ENCODE peak calls at places on chromosomes 3 and 15, in seven cellular contexts. One of them, this sample, is unnamed.

GRCh38 chr3:37032961-37033360 is 39.6 kb downstream of the MLH1 start:
- DNase-seq in aorta: peak; percentile 78
- DNase-seq in CD4-positive, CD25-positive, alpha-beta regulatory T cell: no peak
- DNase-seq in GM23248: no peak
- DNase-seq in transverse colon: no peak
- DNase-seq in tibial artery: peak; percentile 73
- DNase-seq in thyroid gland: no peak
- DNase-seq in this sample: no peak

GRCh38 chr3:67601385-67601784 is 53.0 kb downstream of the SUCLG2 start:
- DNase-seq in aorta: no peak
- DNase-seq in CD4-positive, CD25-positive, alpha-beta regulatory T cell: no peak
- DNase-seq in GM23248: no peak
- DNase-seq in transverse colon: no peak
- DNase-seq in tibial artery: no peak
- DNase-seq in thyroid gland: no peak
- DNase-seq in this sample: no peak

GRCh38 chr15:52718551-52718950 is 39.4 kb upstream of the ATOSA start:
- DNase-seq in aorta: no peak
- DNase-seq in CD4-positive, CD25-positive, alpha-beta regulatory T cell: no peak
- DNase-seq in GM23248: no peak
- DNase-seq in transverse colon: no peak
- DNase-seq in tibial artery: no peak
- DNase-seq in thyroid gland: no peak
- DNase-seq in this sample: no peak

GRCh38 chr3:9797196-9797945 is 4.5 kb downstream of the ARPC4 start:
- DNase-seq in aorta: peak; percentile 54
- DNase-seq in CD4-positive, CD25-positive, alpha-beta regulatory T cell: no peak
- DNase-seq in GM23248: no peak
- DNase-seq in transverse colon: no peak
- DNase-seq in tibial artery: no peak
- DNase-seq in thyroid gland: no peak
- DNase-seq in this sample: no peak

GRCh38 chr3:178415384-178415783 is 120.9 kb upstream of the KCNMB2 start:
- DNase-seq in aorta: no peak
- DNase-seq in CD4-positive, CD25-positive, alpha-beta regulatory T cell: no peak
- DNase-seq in GM23248: no peak
- DNase-seq in transverse colon: no peak
- DNase-seq in tibial artery: no peak
- DNase-seq in thyroid gland: no peak
- DNase-seq in this sample: no peak

GRCh38 chr15:77671274-77672056 is 38.8 kb upstream of the LINGO1 start:
- DNase-seq in aorta: no peak
- DNase-seq in CD4-positive, CD25-positive, alpha-beta regulatory T cell: no peak
- DNase-seq in GM23248: no peak
- DNase-seq in transverse colon: no peak
- DNase-seq in tibial artery: no peak
- DNase-seq in thyroid gland: no peak
- DNase-seq in this sample: no peak

GRCh38 chr3:33074217-33075067 is 22.5 kb downstream of the GLB1 start:
- DNase-seq in aorta: no peak
- DNase-seq in CD4-positive, CD25-positive, alpha-beta regulatory T cell: peak; percentile 71
- DNase-seq in GM23248: peak; percentile 81
- DNase-seq in transverse colon: peak; percentile 48
- DNase-seq in tibial artery: no peak
- DNase-seq in thyroid gland: peak; percentile 66
- DNase-seq in this sample: peak; percentile 45

GRCh38 chr15:20358066-20358780 is 183.4 kb downstream of the GOLGA6L6 start:
- DNase-seq in aorta: peak; percentile 83
- DNase-seq in CD4-positive, CD25-positive, alpha-beta regulatory T cell: no peak
- DNase-seq in GM23248: no peak
- DNase-seq in transverse colon: no peak
- DNase-seq in tibial artery: peak; percentile 69
- DNase-seq in thyroid gland: no peak
- DNase-seq in this sample: no peak

GRCh38 chr3:173743111-173743510 is 345.6 kb downstream of the NLGN1 start:
- DNase-seq in aorta: no peak
- DNase-seq in CD4-positive, CD25-positive, alpha-beta regulatory T cell: no peak
- DNase-seq in GM23248: peak; percentile 53
- DNase-seq in transverse colon: no peak
- DNase-seq in tibial artery: no peak
- DNase-seq in thyroid gland: no peak
- DNase-seq in this sample: no peak

GRCh38 chr15:72855791-72856190 is 72.2 kb upstream of the ADPGK start:
- DNase-seq in aorta: no peak
- DNase-seq in CD4-positive, CD25-positive, alpha-beta regulatory T cell: no peak
- DNase-seq in GM23248: no peak
- DNase-seq in transverse colon: no peak
- DNase-seq in tibial artery: no peak
- DNase-seq in thyroid gland: no peak
- DNase-seq in this sample: no peak
- H3K27ac ChIP-seq in aorta: no peak overlapping the region
- H3K27ac ChIP-seq in CD4-positive, CD25-positive, alpha-beta regulatory T cell: no peak overlapping the region
- H3K27ac ChIP-seq in GM23248: no peak overlapping the region
- H3K27ac ChIP-seq in transverse colon: no peak overlapping the region
- H3K27ac ChIP-seq in tibial artery: no peak overlapping the region
- H3K27ac ChIP-seq in thyroid gland: no peak overlapping the region
- H3K27ac ChIP-seq in this sample: no peak overlapping the region

DNA sequence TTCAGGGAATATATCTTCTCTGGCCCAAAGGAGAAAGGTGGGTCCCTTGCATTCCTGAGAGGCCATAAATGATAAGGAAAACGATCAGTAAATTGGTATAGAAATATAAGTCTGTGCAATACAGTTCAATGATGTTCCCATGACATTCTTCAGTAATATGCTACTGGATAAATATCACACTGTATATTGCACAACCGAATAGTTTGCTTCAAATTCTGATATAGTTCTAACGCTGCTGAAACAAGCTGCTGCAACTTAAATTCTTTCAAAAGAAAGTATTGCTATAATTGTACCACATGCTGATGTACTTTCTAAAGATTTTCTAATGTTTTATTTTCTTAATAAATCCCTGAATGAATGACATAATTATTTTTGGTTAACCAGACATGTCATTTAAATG is 44.7 kb downstream of the FGF7 start:
- DNase-seq in aorta: no peak
- DNase-seq in CD4-positive, CD25-positive, alpha-beta regulatory T cell: no peak
- DNase-seq in GM23248: peak; percentile 43
- DNase-seq in transverse colon: no peak
- DNase-seq in tibial artery: no peak
- DNase-seq in thyroid gland: no peak
- DNase-seq in this sample: no peak
- H3K27ac ChIP-seq in aorta: no peak overlapping the region
- H3K27ac ChIP-seq in CD4-positive, CD25-positive, alpha-beta regulatory T cell: no peak overlapping the region
- H3K27ac ChIP-seq in GM23248: peak overlapping the region; percentile 69
- H3K27ac ChIP-seq in transverse colon: no peak overlapping the region
- H3K27ac ChIP-seq in tibial artery: no peak overlapping the region
- H3K27ac ChIP-seq in thyroid gland: peak overlapping the region; percentile 34
- H3K27ac ChIP-seq in this sample: no peak overlapping the region

GRCh38 chr3:4770561-4770960 is 208.7 kb upstream of the BHLHE40 start:
- DNase-seq in aorta: no peak
- DNase-seq in CD4-positive, CD25-positive, alpha-beta regulatory T cell: no peak
- DNase-seq in GM23248: no peak
- DNase-seq in transverse colon: no peak
- DNase-seq in tibial artery: no peak
- DNase-seq in thyroid gland: no peak
- DNase-seq in this sample: no peak
- H3K27ac ChIP-seq in aorta: no peak overlapping the region
- H3K27ac ChIP-seq in CD4-positive, CD25-positive, alpha-beta regulatory T cell: no peak overlapping the region
- H3K27ac ChIP-seq in GM23248: no peak overlapping the region
- H3K27ac ChIP-seq in transverse colon: peak overlapping the region; percentile 88
- H3K27ac ChIP-seq in tibial artery: peak overlapping the region; percentile 69
- H3K27ac ChIP-seq in thyroid gland: no peak overlapping the region
- H3K27ac ChIP-seq in this sample: peak overlapping the region; percentile 85

DNA sequence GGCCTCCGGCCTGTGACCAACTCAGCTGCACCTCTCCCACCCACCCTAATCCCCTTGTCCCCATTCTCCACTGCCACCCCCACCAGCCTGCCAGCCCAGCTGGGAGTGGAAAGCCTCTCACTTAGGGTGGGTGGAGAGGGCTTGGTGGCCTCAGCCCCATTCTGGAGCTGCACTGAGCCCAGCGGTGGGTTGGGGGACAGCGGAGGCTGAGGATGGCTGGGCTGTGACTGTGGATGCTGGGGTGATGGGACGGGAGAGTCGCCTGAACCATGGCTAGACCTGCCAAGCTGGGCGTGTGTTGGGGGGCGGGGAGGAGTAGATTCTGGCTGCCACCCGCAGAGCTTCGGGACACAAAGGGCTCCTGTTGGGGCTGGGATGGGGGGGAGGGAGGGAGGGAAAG is 1.8 kb downstream of the CLCN2 start:
- DNase-seq in aorta: no peak
- DNase-seq in CD4-positive, CD25-positive, alpha-beta regulatory T cell: no peak
- DNase-seq in GM23248: no peak
- DNase-seq in transverse colon: no peak
- DNase-seq in tibial artery: no peak
- DNase-seq in thyroid gland: no peak
- DNase-seq in this sample: no peak
- H3K27ac ChIP-seq in aorta: no peak overlapping the region
- H3K27ac ChIP-seq in CD4-positive, CD25-positive, alpha-beta regulatory T cell: no peak overlapping the region
- H3K27ac ChIP-seq in GM23248: no peak overlapping the region
- H3K27ac ChIP-seq in transverse colon: no peak overlapping the region
- H3K27ac ChIP-seq in tibial artery: no peak overlapping the region
- H3K27ac ChIP-seq in thyroid gland: no peak overlapping the region
- H3K27ac ChIP-seq in this sample: no peak overlapping the region

GRCh38 chr3:89268059-89268458 is 160.6 kb downstream of the EPHA3 start:
- DNase-seq in aorta: no peak
- DNase-seq in CD4-positive, CD25-positive, alpha-beta regulatory T cell: no peak
- DNase-seq in GM23248: no peak
- DNase-seq in transverse colon: no peak
- DNase-seq in tibial artery: no peak
- DNase-seq in thyroid gland: no peak
- DNase-seq in this sample: no peak

GRCh38 chr3:89264037-89264560 is 156.7 kb downstream of the EPHA3 start:
- DNase-seq in aorta: no peak
- DNase-seq in CD4-positive, CD25-positive, alpha-beta regulatory T cell: no peak
- DNase-seq in GM23248: no peak
- DNase-seq in transverse colon: no peak
- DNase-seq in tibial artery: no peak
- DNase-seq in thyroid gland: no peak
- DNase-seq in this sample: no peak

GRCh38 chr3:89270201-89270600 is 162.8 kb downstream of the EPHA3 start:
- DNase-seq in aorta: no peak
- DNase-seq in CD4-positive, CD25-positive, alpha-beta regulatory T cell: no peak
- DNase-seq in GM23248: no peak
- DNase-seq in transverse colon: no peak
- DNase-seq in tibial artery: no peak
- DNase-seq in thyroid gland: no peak
- DNase-seq in this sample: no peak

GRCh38 chr3:89262561-89262960 is 155.1 kb downstream of the EPHA3 start:
- DNase-seq in aorta: no peak
- DNase-seq in CD4-positive, CD25-positive, alpha-beta regulatory T cell: no peak
- DNase-seq in GM23248: no peak
- DNase-seq in transverse colon: no peak
- DNase-seq in tibial artery: no peak
- DNase-seq in thyroid gland: no peak
- DNase-seq in this sample: no peak

GRCh38 chr3:89266074-89266473 is 158.7 kb downstream of the EPHA3 start:
- DNase-seq in aorta: no peak
- DNase-seq in CD4-positive, CD25-positive, alpha-beta regulatory T cell: no peak
- DNase-seq in GM23248: no peak
- DNase-seq in transverse colon: no peak
- DNase-seq in tibial artery: no peak
- DNase-seq in thyroid gland: no peak
- DNase-seq in this sample: no peak
- H3K27ac ChIP-seq in aorta: no peak overlapping the region
- H3K27ac ChIP-seq in CD4-positive, CD25-positive, alpha-beta regulatory T cell: no peak overlapping the region
- H3K27ac ChIP-seq in GM23248: no peak overlapping the region
- H3K27ac ChIP-seq in transverse colon: no peak overlapping the region
- H3K27ac ChIP-seq in tibial artery: no peak overlapping the region
- H3K27ac ChIP-seq in thyroid gland: no peak overlapping the region
- H3K27ac ChIP-seq in this sample: no peak overlapping the region